ENCODE peak calls at places on chromosomes 5 and 9, in seven cellular contexts. H is H1, M is upper lobe of left lung, G is HepG2, R is right lobe of liver, J is body of pancreas, D is Peyer's patch. X is an unnamed sample.

GRCh38 chr9:89513836-89514235 is 15.9 kb upstream of the SEMA4D start:
- DNase-seq in H (no peak), M (no peak), G (no peak), R (no peak), J (no peak), D (no peak), X (no peak)

GRCh38 chr5:168916852-168917251 is 337.7 kb upstream of the PANK3 start:
- DNase-seq in H (no peak), M (no peak), G (no peak), R (no peak), J (no peak), D (no peak), X (no peak)

GRCh38 chr5:111502976-111503375 is 9.4 kb downstream of the STARD4 start:
- DNase-seq in H (no peak), M (no peak), G (no peak), R (no peak), J (no peak), D (no peak), X (no peak)

GRCh38 chr5:5277118-5277517 is 137.0 kb downstream of the ADAMTS16 start:
- DNase-seq in H (no peak), M (no peak), G (no peak), R (no peak), J (no peak), D (no peak), X (no peak)

GRCh38 chr5:79023947-79024346 is 38.8 kb upstream of the ARSB start:
- DNase-seq in H (no peak), M (no peak), G (peak), R (no peak), J (no peak), D (no peak), X (no peak)

GRCh38 chr9:2059131-2059929 is 44.2 kb downstream of the SMARCA2 start:
- DNase-seq in H (no peak), M (no peak), G (no peak), R (no peak), J (no peak), D (no peak), X (no peak)

GRCh38 chr9:13841801-13842462 is 472.0 kb downstream of the NFIB start:
- DNase-seq in H (no peak), M (no peak), G (no peak), R (no peak), J (no peak), D (no peak), X (peak)

GRCh38 chr9:127976943-127977871 is 3.6 kb downstream of the EEIG1 start:
- DNase-seq in H (no peak), M (no peak), G (no peak), R (no peak), J (peak), D (peak), X (no peak)

GRCh38 chr5:138601444-138601843 is 26.2 kb upstream of the HSPA9 start:
- DNase-seq in H (no peak), M (no peak), G (no peak), R (no peak), J (peak), D (no peak), X (no peak)

GRCh38 chr5:121758640-121759039 is 93.0 kb upstream of the FTMT start:
- DNase-seq in H (no peak), M (no peak), G (no peak), R (no peak), J (no peak), D (no peak), X (no peak)

DNA sequence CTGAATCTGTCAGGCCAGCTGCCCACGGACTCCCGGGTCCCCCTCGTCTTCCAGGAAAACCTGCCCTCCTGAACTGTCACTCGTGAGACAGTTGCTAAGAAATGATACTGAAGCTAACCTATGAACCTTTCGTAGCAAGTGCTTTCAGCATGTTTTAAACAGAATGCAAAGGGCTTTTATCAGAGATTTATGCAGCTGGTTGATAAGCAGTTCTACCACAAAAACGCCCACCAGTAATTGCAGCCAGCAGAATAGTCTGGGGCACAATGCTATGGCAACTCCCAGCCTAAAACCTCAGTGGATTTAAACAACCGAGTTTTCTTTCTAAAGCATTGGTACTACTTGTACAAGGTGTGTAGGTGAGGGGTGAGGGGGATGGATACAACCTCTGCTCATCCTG is 97.5 kb downstream of the IRX2 start:
- DNase-seq in H (no peak), M (no peak), G (no peak), R (no peak), J (no peak), D (no peak), X (no peak)
- TF ChIP-seq POLR2A in H (no peak), M (no peak), G (no peak), R (no peak), J (no peak), D (no peak), X (no peak)

GRCh38 chr9:133864011-133864410 is 125.9 kb upstream of the SARDH start:
- DNase-seq in H (no peak), M (no peak), G (no peak), R (no peak), J (no peak), D (no peak), X (no peak)
- H3K27ac ChIP-seq in H (no peak), M (peak), G (no peak), R (no peak), J (peak), D (no peak), X (no peak)

DNA sequence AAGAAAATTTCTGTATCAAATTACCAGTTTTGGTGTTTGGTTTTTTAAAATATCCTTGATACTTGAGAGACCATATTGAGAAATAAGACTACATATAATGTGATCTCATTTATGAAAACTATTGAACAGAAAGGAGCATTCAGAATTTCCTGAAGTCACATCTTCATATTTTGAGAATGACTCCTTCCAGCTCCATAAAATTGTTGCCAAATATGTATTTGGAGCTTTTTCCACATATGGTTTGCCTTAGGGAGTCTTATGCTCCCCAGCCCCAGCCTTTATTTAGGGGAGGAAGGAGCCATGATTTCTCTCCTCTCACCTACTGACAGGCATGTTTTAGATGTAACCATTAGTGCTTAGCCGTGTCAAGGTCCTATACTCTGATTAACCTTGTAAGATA is 51.1 kb downstream of the GCNT1 start:
- DNase-seq in H (no peak), M (no peak), G (no peak), R (no peak), J (no peak), D (no peak), X (no peak)
- TF ChIP-seq POLR2A in H (no peak), M (no peak), G (no peak), R (no peak), J (no peak), D (no peak), X (no peak)

DNA sequence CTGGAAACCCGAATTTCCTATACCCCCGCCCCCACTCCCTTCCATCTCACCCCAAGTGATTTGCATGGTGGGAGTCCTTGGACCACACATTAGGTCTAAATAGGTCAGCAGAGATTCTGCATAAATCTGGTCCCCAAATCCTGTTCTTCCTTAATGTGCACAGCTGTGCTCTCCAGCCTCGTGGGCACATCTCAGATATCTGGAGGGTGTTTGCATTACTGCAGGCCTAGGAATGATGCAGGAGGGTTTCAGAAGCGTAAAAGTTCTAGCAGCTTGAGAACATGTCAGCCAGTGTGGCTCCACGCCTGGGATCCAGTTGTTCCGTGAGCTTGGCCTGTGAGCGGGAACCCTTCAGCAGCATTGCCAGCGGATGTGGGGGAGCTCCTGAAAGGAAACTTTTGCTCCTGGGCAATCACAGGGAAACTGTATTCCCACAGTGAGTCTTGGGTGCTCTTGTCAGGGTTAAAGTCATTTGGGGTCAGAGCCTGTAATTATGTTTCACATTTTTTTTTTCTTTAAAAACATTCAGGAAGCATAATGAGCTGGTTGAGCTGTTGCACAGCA is 12.9 kb downstream of the ARHGAP26 start:
- DNase-seq in H (no peak), M (no peak), G (no peak), R (no peak), J (no peak), D (no peak), X (no peak)
- H3K27ac ChIP-seq in H (no peak), M (no peak), G (no peak), R (no peak), J (no peak), D (no peak), X (peak)